ENCODE peak calls at places on chromosomes 4 and X, in five cellular contexts. M, J, U, T and I are unnamed samples.

GRCh38 chrX:113868169-113868568 is 715.7 kb upstream of the HTR2C start:
- DNase-seq in M (no peak), J (no peak), U (no peak), T (no peak), I (no peak)

GRCh38 chr4:7427326-7428260 is 7.1 kb downstream of the PSAPL1 start:
- DNase-seq in M (no peak), J (no peak), U (no peak), T (no peak), I (peak; percentile 4)

GRCh38 chr4:119971763-119972162 is 94.9 kb downstream of the MAD2L1 start:
- DNase-seq in M (no peak), J (no peak), U (no peak), T (no peak), I (no peak)

GRCh38 chr4:118765399-118765798 is 70.5 kb downstream of the SEC24D start:
- DNase-seq in M (peak; percentile 93), J (no peak), U (peak; percentile 93), T (no peak), I (no peak)

GRCh38 chrX:19649227-19650009 is 134.1 kb upstream of the MAP3K15 start:
- DNase-seq in M (no peak), J (no peak), U (peak; percentile 1), T (no peak), I (no peak)

GRCh38 chr4:81811562-81812293 is 340.0 kb upstream of the RASGEF1B start:
- DNase-seq in M (no peak), J (no peak), U (no peak), T (no peak), I (no peak)

GRCh38 chr4:52659016-52659721 is at the start of gene USP46:
- DNase-seq in M (peak; percentile 70), J (peak; percentile 74), U (peak; percentile 61), T (peak; percentile 60), I (peak; percentile 45)

GRCh38 chrX:80021611-80022010 is 7.1 kb downstream of the TBX22 start:
- DNase-seq in M (no peak), J (no peak), U (no peak), T (no peak), I (no peak)

GRCh38 chr4:2689825-2690700 is 66.1 kb downstream of the TNIP2 start:
- DNase-seq in M (no peak), J (no peak), U (no peak), T (no peak), I (no peak)

GRCh38 chrX:11304829-11305228 is 11.6 kb downstream of the AMELX start:
- DNase-seq in M (no peak), J (no peak), U (no peak), T (no peak), I (no peak)

GRCh38 chrX:65883556-65883955 is 156.3 kb downstream of the VSIG4 start:
- DNase-seq in M (no peak), J (no peak), U (no peak), T (no peak), I (no peak)

GRCh38 chr4:147409350-147409749 is 71.5 kb upstream of the EDNRA start:
- DNase-seq in M (no peak), J (no peak), U (no peak), T (no peak), I (no peak)

GRCh38 chrX:107747596-107748161 is 27.9 kb downstream of the TSC22D3 start:
- DNase-seq in M (peak; percentile 10), J (no peak), U (peak; percentile 67), T (no peak), I (no peak)

GRCh38 chrX:16125520-16126149 is 2.3 kb downstream of the GRPR start:
- DNase-seq in M (no peak), J (no peak), U (no peak), T (no peak), I (no peak)

GRCh38 chr4:77153016-77153415 is 4.0 kb upstream of the CCNG2 start:
- DNase-seq in M (no peak), J (no peak), U (no peak), T (no peak), I (no peak)

GRCh38 chr4:182768821-182769220 is 148.4 kb downstream of the DCTD start:
- DNase-seq in M (no peak), J (no peak), U (no peak), T (no peak), I (no peak)

GRCh38 chrX:100680756-100681155 is 36.8 kb downstream of the SRPX2 start:
- DNase-seq in M (peak; percentile 1), J (no peak), U (no peak), T (no peak), I (no peak)

GRCh38 chrX:42515939-42516338 is 262.0 kb downstream of the PPP1R2C start:
- DNase-seq in M (no peak), J (no peak), U (no peak), T (no peak), I (no peak)

GRCh38 chrX:37846141-37846540 is 1.2 kb downstream of the DYNLT3 start:
- DNase-seq in M (no peak), J (no peak), U (no peak), T (no peak), I (no peak)

GRCh38 chr4:876780-877179 is 50.9 kb upstream of the CPLX1 start:
- DNase-seq in M (no peak), J (no peak), U (no peak), T (no peak), I (no peak)

GRCh38 chrX:109760241-109760921 is 27.3 kb upstream of the ACSL4 start:
- DNase-seq in M (no peak), J (no peak), U (no peak), T (no peak), I (no peak)

GRCh38 chrX:47264507-47265173 is 31.8 kb downstream of the USP11 start:
- DNase-seq in M (no peak), J (no peak), U (peak; percentile 32), T (no peak), I (no peak)

GRCh38 chr4:8127051-8127798 is 31.4 kb downstream of the ABLIM2 start:
- DNase-seq in M (no peak), J (no peak), U (no peak), T (no peak), I (no peak)